ENCODE peak calls at places on chromosomes 5 and 9, in five cellular contexts. D is HTR-8/SVneo, L is lower leg skin, R is T-cell, K is NCI-H187 treated with DMSO at 0.1 percent for 48 hours. E is an unnamed sample.

GRCh38 chr5:501040-501832 is 23.0 kb downstream of the SLC9A3 start:
- DNase-seq in D (no peak), L (no peak), R (no peak), K (no peak), E (no peak)

GRCh38 chr9:126956929-126957686 is 42.5 kb downstream of the RALGPS1 start:
- DNase-seq in D (peak; percentile 28), L (no peak), R (no peak), K (no peak), E (no peak)

GRCh38 chr5:52802272-52803011 is 14.7 kb downstream of the ITGA1 start:
- DNase-seq in D (no peak), L (no peak), R (no peak), K (no peak), E (no peak)

GRCh38 chr5:137442660-137443059 is 56.5 kb downstream of the SPOCK1 start:
- DNase-seq in D (no peak), L (no peak), R (no peak), K (no peak), E (no peak)

GRCh38 chr9:111450114-111450513 is 34.1 kb downstream of the ECPAS start:
- DNase-seq in D (no peak), L (no peak), R (no peak), K (no peak), E (no peak)

GRCh38 chr5:66854429-66854828 is 258.2 kb downstream of the MAST4 start:
- DNase-seq in D (no peak), L (no peak), R (no peak), K (no peak), E (no peak)

GRCh38 chr5:119742311-119742710 is 113.0 kb downstream of the FAM170A start:
- DNase-seq in D (no peak), L (no peak), R (no peak), K (no peak), E (no peak)

GRCh38 chr9:124078641-124079040 is 67.1 kb downstream of the LHX2 start:
- DNase-seq in D (peak; percentile 56), L (no peak), R (no peak), K (no peak), E (no peak)

GRCh38 chr5:3594514-3595101 is 1.0 kb upstream of the IRX1 start:
- DNase-seq in D (no peak), L (no peak), R (no peak), K (no peak), E (no peak)

GRCh38 chr5:57216714-57217113 is 42.9 kb downstream of the GPBP1 start:
- DNase-seq in D (peak; percentile 45), L (no peak), R (no peak), K (no peak), E (no peak)

E was measured in activated CD8-positive, alpha-beta T cell treated with anti-CD3 and anti-CD28 coated beads for 36 hours.